ENCODE peak calls at places on chromosome 15, in seven cellular contexts. Y is GM12878, W is SK-N-SH, B is HepG2, V is K562, O is HCT116, D is H1. U is an unnamed sample.

GRCh38 chr15:80386151-80386550 is 18.0 kb upstream of the ARNT2 start:
- DNase-seq in Y (no peak), W (no peak), B (no peak), V (no peak), O (no peak), D (no peak), U (no peak)

GRCh38 chr15:85769182-85769900 is 25.4 kb downstream of the KLHL25 start:
- DNase-seq in Y (no peak), W (no peak), B (no peak), V (no peak), O (no peak), D (no peak), U (no peak)

GRCh38 chr15:99249270-99249817 is at the start of gene TTC23:
- DNase-seq in Y (no peak), W (no peak), B (peak; percentile 65), V (peak; percentile 20), O (peak; percentile 85), D (peak; percentile 48), U (peak; percentile 90)

GRCh38 chr15:70088887-70089691 is 8.6 kb downstream of the TLE3 start:
- DNase-seq in Y (no peak), W (no peak), B (no peak), V (no peak), O (no peak), D (no peak), U (no peak)

GRCh38 chr15:74202461-74203401 is at the start of gene STRA6:
- DNase-seq in Y (no peak), W (peak; percentile 90), B (peak; percentile 45), V (peak; percentile 62), O (no peak), D (peak; percentile 90), U (peak; percentile 42)

GRCh38 chr15:51969728-51970127 is 1.9 kb downstream of the LEO1 start:
- DNase-seq in Y (no peak), W (no peak), B (no peak), V (no peak), O (no peak), D (no peak), U (no peak)

GRCh38 chr15:56307180-56307579 is 58.0 kb upstream of the TEX9 start:
- DNase-seq in Y (no peak), W (no peak), B (no peak), V (no peak), O (no peak), D (no peak), U (no peak)

GRCh38 chr15:76139368-76140068 is 79.7 kb downstream of the TMEM266 start:
- DNase-seq in Y (peak; percentile 51), W (peak; percentile 81), B (peak; percentile 57), V (peak; percentile 82), O (peak; percentile 64), D (peak; percentile 94), U (peak; percentile 70)

GRCh38 chr15:98734472-98735284 is 86.3 kb downstream of the IGF1R start:
- DNase-seq in Y (no peak), W (no peak), B (peak; percentile 88), V (no peak), O (no peak), D (no peak), U (peak; percentile 69)

GRCh38 chr15:90869601-90870353 is 1.4 kb downstream of the FURIN start:
- DNase-seq in Y (no peak), W (no peak), B (no peak), V (peak; percentile 93), O (peak; percentile 85), D (no peak), U (no peak)

GRCh38 chr15:45943255-45943654 is 308.4 kb downstream of the SQOR start:
- DNase-seq in Y (no peak), W (no peak), B (peak; percentile 50), V (no peak), O (no peak), D (no peak), U (no peak)

DNA sequence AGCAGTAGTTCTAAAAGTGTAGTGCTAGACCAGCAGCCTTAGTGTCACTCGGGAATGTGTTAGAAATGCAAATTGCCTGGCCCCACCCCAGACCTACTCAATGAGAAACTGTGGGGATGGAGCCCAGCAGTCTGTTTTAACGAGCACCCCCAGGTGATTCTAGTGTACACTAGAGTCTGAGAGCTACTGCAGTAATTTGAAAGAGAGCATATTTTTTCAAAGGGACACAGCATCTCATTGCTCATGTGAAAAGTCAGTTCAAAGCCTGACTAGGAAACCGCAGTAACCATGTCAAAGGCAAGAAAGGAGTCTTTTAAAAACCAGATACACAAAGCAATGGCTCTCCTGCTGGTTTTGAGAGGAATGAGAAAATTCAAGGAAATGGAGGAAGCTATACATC is 313.4 kb downstream of the SQOR start:
- DNase-seq in Y (no peak), W (no peak), B (no peak), V (no peak), O (no peak), D (peak; percentile 45), U (no peak)
- TF ChIP-seq JUND in Y (no peak), W (no peak), B (no peak), V (no peak), O (no peak), D (no peak), U (no peak)

GRCh38 chr15:71352765-71353164 is 237.5 kb downstream of the THSD4 start:
- DNase-seq in Y (no peak), W (no peak), B (no peak), V (no peak), O (no peak), D (no peak), U (no peak)

GRCh38 chr15:71348597-71348996 is 233.3 kb downstream of the THSD4 start:
- DNase-seq in Y (no peak), W (no peak), B (no peak), V (no peak), O (no peak), D (no peak), U (peak; percentile 75)

GRCh38 chr15:71349336-71349735 is 234.1 kb downstream of the THSD4 start:
- DNase-seq in Y (no peak), W (no peak), B (no peak), V (no peak), O (no peak), D (no peak), U (no peak)

GRCh38 chr15:71352125-71352524 is 236.9 kb downstream of the THSD4 start:
- DNase-seq in Y (no peak), W (no peak), B (no peak), V (no peak), O (no peak), D (no peak), U (no peak)

GRCh38 chr15:71349736-71350515 is 234.7 kb downstream of the THSD4 start:
- DNase-seq in Y (no peak), W (no peak), B (no peak), V (no peak), O (no peak), D (no peak), U (no peak)
- TF ChIP-seq JUND in Y (no peak), W (no peak), B (no peak), V (no peak), O (no peak), D (no peak), U (no peak)

GRCh38 chr15:72487070-72487797 is 13.1 kb downstream of the ARIH1 start:
- DNase-seq in Y (no peak), W (no peak), B (no peak), V (no peak), O (no peak), D (no peak), U (no peak)

GRCh38 chr15:72488558-72488957 is 14.4 kb downstream of the ARIH1 start:
- DNase-seq in Y (no peak), W (no peak), B (no peak), V (no peak), O (no peak), D (no peak), U (peak; percentile 16)

GRCh38 chr15:72482275-72482674 is 8.1 kb downstream of the ARIH1 start:
- DNase-seq in Y (no peak), W (no peak), B (no peak), V (no peak), O (no peak), D (no peak), U (no peak)

GRCh38 chr15:72483279-72483678 is 9.1 kb downstream of the ARIH1 start:
- DNase-seq in Y (no peak), W (no peak), B (no peak), V (no peak), O (no peak), D (no peak), U (no peak)

DNA sequence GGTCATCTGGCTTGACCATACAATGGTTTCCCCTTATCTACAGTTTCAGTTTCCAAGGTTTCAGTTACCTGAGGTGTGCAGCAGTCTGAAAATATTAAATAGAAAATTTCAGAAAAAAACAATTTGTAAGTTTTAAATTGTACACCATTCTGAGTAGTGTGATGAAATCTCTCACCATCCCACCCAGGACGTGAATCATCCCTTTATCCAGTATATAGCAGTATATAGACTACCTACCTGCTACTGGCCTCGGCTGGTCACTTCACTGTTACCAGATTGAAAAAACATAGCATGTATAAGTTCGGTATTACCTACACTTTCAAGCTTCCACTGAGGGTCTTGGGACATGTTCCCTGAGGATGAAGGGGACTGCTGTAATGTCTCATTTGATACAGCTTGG is 12.0 kb downstream of the ARIH1 start:
- DNase-seq in Y (no peak), W (no peak), B (no peak), V (no peak), O (no peak), D (no peak), U (no peak)
- TF ChIP-seq JUND in Y (no peak), W (no peak), B (no peak), V (no peak), O (no peak), D (no peak), U (no peak)

GRCh38 chr15:66364944-66365343 is 8.5 kb upstream of the TIPIN start:
- DNase-seq in Y (no peak), W (no peak), B (no peak), V (peak; percentile 15), O (no peak), D (no peak), U (no peak)

GRCh38 chr15:66374179-66374578 is 12.5 kb upstream of the MAP2K1 start:
- DNase-seq in Y (no peak), W (no peak), B (no peak), V (no peak), O (no peak), D (no peak), U (no peak)

GRCh38 chr15:66369773-66370651 is 13.5 kb upstream of the TIPIN start:
- DNase-seq in Y (peak; percentile 68), W (no peak), B (no peak), V (peak; percentile 21), O (no peak), D (no peak), U (peak; percentile 19)
- TF ChIP-seq JUND in Y (no peak), W (no peak), B (no peak), V (peak; percentile 46), O (no peak), D (no peak), U (no peak)

DNA sequence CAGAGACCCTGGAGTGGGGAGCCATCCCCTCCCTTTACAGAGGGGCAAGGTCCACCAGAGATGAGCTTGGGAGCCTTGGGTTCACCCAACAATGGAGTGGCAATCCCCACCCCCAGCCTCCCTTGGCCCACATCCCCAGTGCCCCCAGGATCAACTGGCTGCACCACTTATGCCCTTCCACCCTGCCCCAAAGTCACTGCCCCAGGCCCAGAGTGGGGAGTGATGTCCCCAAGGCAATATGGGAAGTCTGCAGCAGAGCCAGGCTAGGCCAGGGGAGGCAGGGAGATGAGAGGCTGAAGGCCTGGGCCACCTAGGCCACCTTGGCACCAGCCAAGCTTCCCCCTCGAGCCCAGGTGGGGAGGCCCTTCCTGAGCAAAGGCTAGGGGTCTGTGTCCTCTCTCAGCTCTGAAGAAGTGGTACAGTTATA is 145.5 kb downstream of the SMAD6 start:
- DNase-seq in Y (no peak), W (no peak), B (no peak), V (no peak), O (no peak), D (no peak), U (no peak)
- TF ChIP-seq JUND in Y (no peak), W (no peak), B (no peak), V (no peak), O (no peak), D (no peak), U (no peak)